ENCODE peak calls at places on chromosomes 5 and 9, in five cellular contexts. One of them, this sample, is unnamed.

GRCh38 chr5:66653380-66653779 is 57.2 kb downstream of the MAST4 start:
- DNase-seq in IMR-90: peak; percentile 18
- DNase-seq in K562: no peak
- DNase-seq in tibial nerve: no peak
- DNase-seq in A549: no peak
- DNase-seq in this sample: no peak

GRCh38 chr5:35281613-35282012 is 51.3 kb upstream of the PRLR start:
- DNase-seq in IMR-90: no peak
- DNase-seq in K562: no peak
- DNase-seq in tibial nerve: no peak
- DNase-seq in A549: no peak
- DNase-seq in this sample: no peak

GRCh38 chr5:8081179-8081578 is 212.2 kb downstream of the MTRR start:
- DNase-seq in IMR-90: no peak
- DNase-seq in K562: no peak
- DNase-seq in tibial nerve: no peak
- DNase-seq in A549: no peak
- DNase-seq in this sample: no peak

GRCh38 chr5:77864997-77865396 is 88.9 kb upstream of the TBCA start:
- DNase-seq in IMR-90: no peak
- DNase-seq in K562: no peak
- DNase-seq in tibial nerve: no peak
- DNase-seq in A549: no peak
- DNase-seq in this sample: no peak

GRCh38 chr9:76161103-76161502 is 233.1 kb downstream of the RFK start:
- DNase-seq in IMR-90: peak; percentile 1
- DNase-seq in K562: no peak
- DNase-seq in tibial nerve: no peak
- DNase-seq in A549: no peak
- DNase-seq in this sample: no peak

GRCh38 chr5:133324058-133324457 is 272.2 kb downstream of the HSPA4 start:
- DNase-seq in IMR-90: no peak
- DNase-seq in K562: no peak
- DNase-seq in tibial nerve: no peak
- DNase-seq in A549: no peak
- DNase-seq in this sample: no peak

GRCh38 chr9:14870086-14870485 is 40.1 kb downstream of the FREM1 start:
- DNase-seq in IMR-90: no peak
- DNase-seq in K562: no peak
- DNase-seq in tibial nerve: no peak
- DNase-seq in A549: no peak
- DNase-seq in this sample: no peak

GRCh38 chr5:93960044-93960443 is 218.6 kb upstream of the POU5F2 start:
- DNase-seq in IMR-90: no peak
- DNase-seq in K562: no peak
- DNase-seq in tibial nerve: no peak
- DNase-seq in A549: no peak
- DNase-seq in this sample: no peak

GRCh38 chr5:181243521-181244307 is at the start of gene RACK1:
- DNase-seq in IMR-90: peak; percentile 85
- DNase-seq in K562: peak; percentile 94
- DNase-seq in tibial nerve: peak; percentile 72
- DNase-seq in A549: peak; percentile 92
- DNase-seq in this sample: peak; percentile 70
- TF ChIP-seq POLR2A in IMR-90: peak; percentile 97
- TF ChIP-seq POLR2A in K562: peak; percentile 99
- TF ChIP-seq POLR2A in tibial nerve: peak; percentile 20
- TF ChIP-seq POLR2A in A549: peak; percentile 93
- TF ChIP-seq POLR2A in this sample: peak; percentile 94

GRCh38 chr9:136604823-136605525 is 57.7 kb upstream of the EGFL7 start:
- DNase-seq in IMR-90: no peak
- DNase-seq in K562: no peak
- DNase-seq in tibial nerve: no peak
- DNase-seq in A549: no peak
- DNase-seq in this sample: no peak

GRCh38 chr9:136605966-136606365 is 56.8 kb upstream of the EGFL7 start:
- DNase-seq in IMR-90: no peak
- DNase-seq in K562: no peak
- DNase-seq in tibial nerve: no peak
- DNase-seq in A549: no peak
- DNase-seq in this sample: no peak

GRCh38 chr9:136603901-136604816 is 58.3 kb upstream of the NOTCH1 start:
- DNase-seq in IMR-90: no peak
- DNase-seq in K562: no peak
- DNase-seq in tibial nerve: no peak
- DNase-seq in A549: no peak
- DNase-seq in this sample: no peak

GRCh38 chr9:136602193-136602885 is 56.5 kb upstream of the NOTCH1 start:
- DNase-seq in IMR-90: no peak
- DNase-seq in K562: no peak
- DNase-seq in tibial nerve: no peak
- DNase-seq in A549: no peak
- DNase-seq in this sample: no peak

GRCh38 chr9:136603216-136603615 is 57.4 kb upstream of the NOTCH1 start:
- DNase-seq in IMR-90: no peak
- DNase-seq in K562: no peak
- DNase-seq in tibial nerve: no peak
- DNase-seq in A549: no peak
- DNase-seq in this sample: no peak
- TF ChIP-seq POLR2A in IMR-90: no peak
- TF ChIP-seq POLR2A in K562: no peak
- TF ChIP-seq POLR2A in tibial nerve: no peak
- TF ChIP-seq POLR2A in A549: no peak
- TF ChIP-seq POLR2A in this sample: no peak

GRCh38 chr5:138032028-138032571 is 779 bp downstream of the FAM13B start:
- DNase-seq in IMR-90: peak; percentile 43
- DNase-seq in K562: peak; percentile 67
- DNase-seq in tibial nerve: peak; percentile 39
- DNase-seq in A549: no peak
- DNase-seq in this sample: peak; percentile 43

GRCh38 chr5:138029944-138030343 is 2.9 kb downstream of the FAM13B start:
- DNase-seq in IMR-90: no peak
- DNase-seq in K562: peak; percentile 21
- DNase-seq in tibial nerve: no peak
- DNase-seq in A549: no peak
- DNase-seq in this sample: no peak

GRCh38 chr5:138033275-138033808 is 463 bp upstream of the FAM13B start:
- DNase-seq in IMR-90: no peak
- DNase-seq in K562: no peak
- DNase-seq in tibial nerve: no peak
- DNase-seq in A549: no peak
- DNase-seq in this sample: no peak

GRCh38 chr5:138033916-138034315 is 1.0 kb upstream of the FAM13B start:
- DNase-seq in IMR-90: peak; percentile 51
- DNase-seq in K562: no peak
- DNase-seq in tibial nerve: no peak
- DNase-seq in A549: no peak
- DNase-seq in this sample: no peak

DNA sequence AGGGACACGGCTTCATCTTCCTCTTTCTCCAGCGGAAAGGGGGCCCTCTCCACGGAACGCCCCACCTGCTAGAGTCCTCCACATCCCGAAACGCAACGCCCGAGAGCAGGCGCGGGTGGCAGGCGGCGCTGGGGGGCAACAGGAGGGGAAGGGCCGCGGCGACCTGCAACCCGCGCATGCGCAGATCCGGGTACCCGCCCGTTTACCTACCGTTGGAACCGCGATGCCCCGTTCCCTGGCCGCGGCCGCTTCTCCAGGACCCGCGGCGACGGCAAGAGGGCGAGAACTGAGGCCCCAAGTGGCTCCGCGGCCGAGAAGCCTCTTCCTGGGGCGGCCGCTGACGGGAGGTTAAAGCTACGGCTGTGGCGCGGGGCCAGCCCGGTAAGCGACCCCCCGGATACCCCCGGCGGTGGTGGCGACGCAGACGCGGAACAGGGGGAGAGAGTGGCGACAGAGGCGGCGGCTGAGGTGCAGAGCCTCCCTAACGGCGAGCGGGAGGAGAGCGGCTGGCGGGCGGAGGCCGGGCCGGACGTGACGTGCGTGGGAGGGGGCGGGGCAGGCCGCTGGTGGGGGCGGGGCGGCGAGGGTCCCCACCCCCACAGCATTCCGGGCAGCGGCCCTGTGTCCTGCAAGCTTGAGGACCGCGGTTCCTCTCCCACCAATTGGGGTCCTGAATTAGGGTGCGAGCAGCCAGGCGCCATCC is at the start of gene FAM13B:
- DNase-seq in IMR-90: peak; percentile 48
- DNase-seq in K562: peak; percentile 81
- DNase-seq in tibial nerve: peak; percentile 48
- DNase-seq in A549: peak; percentile 85
- DNase-seq in this sample: peak; percentile 64
- TF ChIP-seq POLR2A in IMR-90: peak; percentile 88
- TF ChIP-seq POLR2A in K562: peak; percentile 96
- TF ChIP-seq POLR2A in tibial nerve: no peak
- TF ChIP-seq POLR2A in A549: peak; percentile 77
- TF ChIP-seq POLR2A in this sample: peak; percentile 97

GRCh38 chr5:56169949-56170348 is 63.2 kb downstream of the ANKRD55 start:
- DNase-seq in IMR-90: no peak
- DNase-seq in K562: no peak
- DNase-seq in tibial nerve: no peak
- DNase-seq in A549: no peak
- DNase-seq in this sample: no peak
- TF ChIP-seq POLR2A in IMR-90: no peak
- TF ChIP-seq POLR2A in K562: no peak
- TF ChIP-seq POLR2A in tibial nerve: no peak
- TF ChIP-seq POLR2A in A549: no peak
- TF ChIP-seq POLR2A in this sample: no peak

GRCh38 chr9:133333011-133333410 is 3.0 kb downstream of the SURF6 start:
- DNase-seq in IMR-90: no peak
- DNase-seq in K562: no peak
- DNase-seq in tibial nerve: no peak
- DNase-seq in A549: no peak
- DNase-seq in this sample: no peak
- TF ChIP-seq POLR2A in IMR-90: no peak
- TF ChIP-seq POLR2A in K562: no peak
- TF ChIP-seq POLR2A in tibial nerve: no peak
- TF ChIP-seq POLR2A in A549: no peak
- TF ChIP-seq POLR2A in this sample: no peak

GRCh38 chr9:135960328-135961276 is 571 bp downstream of the UBAC1 start:
- DNase-seq in IMR-90: no peak
- DNase-seq in K562: peak; percentile 31
- DNase-seq in tibial nerve: no peak
- DNase-seq in A549: no peak
- DNase-seq in this sample: peak; percentile 79
- TF ChIP-seq POLR2A in IMR-90: no peak
- TF ChIP-seq POLR2A in K562: peak; percentile 61
- TF ChIP-seq POLR2A in tibial nerve: no peak
- TF ChIP-seq POLR2A in A549: peak; percentile 49
- TF ChIP-seq POLR2A in this sample: peak; percentile 49

GRCh38 chr9:107491081-107492053 is 1.8 kb upstream of the KLF4 start:
- DNase-seq in IMR-90: no peak
- DNase-seq in K562: no peak
- DNase-seq in tibial nerve: no peak
- DNase-seq in A549: no peak
- DNase-seq in this sample: no peak

GRCh38 chr9:107489144-107489673 is 360 bp downstream of the KLF4 start:
- DNase-seq in IMR-90: no peak
- DNase-seq in K562: no peak
- DNase-seq in tibial nerve: no peak
- DNase-seq in A549: no peak
- DNase-seq in this sample: peak; percentile 49

GRCh38 chr9:107487521-107488399 is 1.8 kb downstream of the KLF4 start:
- DNase-seq in IMR-90: no peak
- DNase-seq in K562: no peak
- DNase-seq in tibial nerve: peak; percentile 45
- DNase-seq in A549: peak; percentile 69
- DNase-seq in this sample: no peak

GRCh38 chr9:107488400-107489143 is 997 bp downstream of the KLF4 start:
- DNase-seq in IMR-90: peak; percentile 49
- DNase-seq in K562: no peak
- DNase-seq in tibial nerve: peak; percentile 76
- DNase-seq in A549: peak; percentile 61
- DNase-seq in this sample: no peak

DNA sequence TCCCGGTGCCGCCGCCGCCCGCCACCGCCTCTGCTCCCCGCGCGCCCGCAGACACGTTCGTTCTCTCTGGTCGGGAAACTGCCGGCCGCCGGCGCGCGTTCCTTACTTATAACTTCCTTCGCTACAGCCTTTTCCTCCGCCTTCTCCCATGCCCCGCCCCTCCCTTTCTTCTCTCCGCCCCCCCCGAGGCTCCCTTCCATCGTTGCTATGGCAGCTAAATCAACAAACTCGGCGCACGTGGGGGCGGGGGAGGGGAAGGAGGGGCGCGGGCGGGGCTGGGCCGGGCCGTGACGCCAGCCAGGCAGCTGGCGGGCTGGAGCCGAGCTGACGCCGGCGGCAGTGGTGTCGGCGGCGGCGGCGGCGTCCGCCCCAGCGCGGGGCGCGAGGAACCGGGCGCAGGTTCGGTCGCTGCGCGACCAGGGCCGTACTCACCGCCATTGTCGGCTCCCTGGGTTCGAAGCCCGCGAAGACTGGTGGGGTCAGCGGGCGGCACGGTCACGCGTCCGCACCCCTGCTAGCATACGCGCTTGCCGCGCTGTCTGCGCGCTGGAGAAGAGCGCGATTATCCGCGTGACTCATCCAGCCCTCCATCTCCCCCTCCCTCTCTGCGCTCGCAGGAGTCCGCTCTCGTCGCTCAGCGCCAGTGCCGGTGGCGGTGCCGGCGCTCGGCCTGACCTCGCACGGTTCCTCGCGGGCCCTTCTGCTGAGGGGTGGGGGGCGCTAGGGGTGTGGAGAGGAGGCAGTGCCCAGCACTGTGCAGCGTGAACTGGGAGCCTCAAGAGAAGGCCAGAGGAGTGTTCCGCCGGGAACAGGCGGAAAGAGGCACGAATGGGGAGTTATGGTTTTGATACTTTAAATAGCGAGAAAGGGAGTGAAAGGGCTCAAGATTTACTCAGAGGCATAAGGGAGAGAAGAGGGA is at the start of gene KLF4:
- DNase-seq in IMR-90: peak; percentile 91
- DNase-seq in K562: peak; percentile 89
- DNase-seq in tibial nerve: peak; percentile 94
- DNase-seq in A549: peak; percentile 95
- DNase-seq in this sample: peak; percentile 98
- TF ChIP-seq POLR2A in IMR-90: peak; percentile 93
- TF ChIP-seq POLR2A in K562: no peak
- TF ChIP-seq POLR2A in tibial nerve: peak; percentile 66
- TF ChIP-seq POLR2A in A549: peak; percentile 59
- TF ChIP-seq POLR2A in this sample: peak; percentile 54

GRCh38 chr9:128067622-128067897 is 440 bp upstream of the NAIF1 start:
- DNase-seq in IMR-90: no peak
- DNase-seq in K562: no peak
- DNase-seq in tibial nerve: no peak
- DNase-seq in A549: no peak
- DNase-seq in this sample: no peak
- TF ChIP-seq POLR2A in IMR-90: peak; percentile 75
- TF ChIP-seq POLR2A in K562: peak; percentile 79
- TF ChIP-seq POLR2A in tibial nerve: no peak
- TF ChIP-seq POLR2A in A549: no peak
- TF ChIP-seq POLR2A in this sample: peak; percentile 44

This sample was measured in H54.